ENCODE peak calls at places on chromosomes 12 and 14, in four cellular contexts. M, H, X and Z are unnamed samples.
A peak's percentile ranks its signal among the peaks of the same experiment; 100 is the strongest.

GRCh38 chr12:88501976-88502938 is 78.0 kb downstream of the KITLG start:
- DNase-seq in M (no peak), H (peak; percentile 42), X (no peak), Z (peak; percentile 20)

GRCh38 chr14:74720526-74720925 is 7.6 kb downstream of the FCF1 start:
- DNase-seq in M (no peak), H (peak; percentile 46), X (no peak), Z (no peak)

GRCh38 chr14:75493580-75494130 is 28.6 kb upstream of the BATF start:
- DNase-seq in H (no peak), X (no peak), M (no peak), Z (no peak)

GRCh38 chr14:47150267-47150666 is 498.7 kb upstream of the RPL10L start:
- DNase-seq in H (no peak), M (no peak), X (no peak), Z (no peak)

GRCh38 chr12:47820631-47821345 is 1.1 kb upstream of the HDAC7 start:
- DNase-seq in M (no peak), X (no peak), H (peak; percentile 97), Z (peak; percentile 94)

GRCh38 chr12:85807681-85808228 is 28.5 kb downstream of the RASSF9 start:
- DNase-seq in H (no peak), M (no peak), X (no peak), Z (no peak)

GRCh38 chr12:49673446-49674317 is 33.5 kb downstream of the FMNL3 start:
- DNase-seq in M (no peak), H (peak; percentile 84), X (no peak), Z (no peak)

GRCh38 chr14:24605435-24606190 is 3.9 kb downstream of the GZMH start:
- DNase-seq in M (peak; percentile 71), X (peak; percentile 52), H (peak; percentile 28), Z (peak; percentile 38)

GRCh38 chr12:122080149-122081107 is 1.9 kb downstream of the MLXIP start:
- DNase-seq in X (no peak), H (peak; percentile 91), M (no peak), Z (peak; percentile 92)

GRCh38 chr12:104219361-104219892 is 3.8 kb downstream of the TXNRD1 start:
- DNase-seq in X (no peak), M (no peak), H (peak; percentile 97), Z (peak; percentile 82)

GRCh38 chr14:100288382-100289185 is 17.7 kb downstream of the SLC25A29 start:
- DNase-seq in M (no peak), X (no peak), H (no peak), Z (no peak)

GRCh38 chr14:104594310-104595046 is 10.1 kb downstream of the TMEM179 start:
- DNase-seq in H (no peak), X (no peak), M (no peak), Z (no peak)

GRCh38 chr12:97575792-97576191 is 113.2 kb downstream of the RMST start:
- DNase-seq in H (no peak), X (no peak), M (no peak), Z (no peak)

GRCh38 chr12:6212086-6212485 is 11.9 kb downstream of the CD9 start:
- DNase-seq in M (no peak), H (no peak), X (no peak), Z (no peak)

GRCh38 chr12:104976703-104977102 is 9.4 kb upstream of the NOPCHAP1 start:
- DNase-seq in M (no peak), X (no peak), H (no peak), Z (no peak)

GRCh38 chr12:58523360-58523759 is 396.9 kb downstream of the LRIG3 start:
- DNase-seq in X (no peak), M (no peak), H (no peak), Z (no peak)

GRCh38 chr12:94127239-94128131 is 20.9 kb upstream of the PLXNC1 start:
- DNase-seq in M (no peak), H (no peak), X (no peak), Z (no peak)

GRCh38 chr12:17214910-17215309 is 608.9 kb upstream of the LMO3 start:
- DNase-seq in X (no peak), H (no peak), M (no peak), Z (no peak)

GRCh38 chr14:77509366-77509765 is 10.8 kb upstream of the ISM2 start:
- DNase-seq in M (no peak), H (no peak), X (no peak), Z (no peak)

GRCh38 chr14:101121399-101122113 is 218.0 kb upstream of the RTL1 start:
- DNase-seq in M (no peak), X (no peak), H (no peak), Z (no peak)

GRCh38 chr12:54024127-54024526 is 4.1 kb upstream of the HOXC6 start:
- DNase-seq in X (no peak), M (no peak), H (no peak), Z (no peak)

GRCh38 chr14:81172353-81172752 is 48.4 kb downstream of the GTF2A1 start:
- DNase-seq in M (no peak), H (peak; percentile 13), X (no peak), Z (no peak)

GRCh38 chr14:96583605-96584041 is 81.4 kb downstream of the PAPOLA start:
- DNase-seq in M (no peak), X (no peak), H (no peak), Z (no peak)

GRCh38 chr12:106980944-106981343 is 6.0 kb downstream of the MTERF2 start:
- DNase-seq in M (no peak), X (no peak), H (no peak), Z (no peak)

GRCh38 chr14:104220225-104221070 is 82.1 kb downstream of the KIF26A start:
- DNase-seq in M (no peak), H (no peak), X (no peak), Z (no peak)

GRCh38 chr12:81502912-81503695 is 256.0 kb downstream of the PPFIA2 start:
- DNase-seq in X (no peak), M (no peak), H (peak; percentile 66), Z (peak; percentile 29)

GRCh38 chr12:47901285-47902093 is 3.3 kb downstream of the VDR start:
- DNase-seq in M (no peak), H (no peak), X (no peak), Z (no peak)

GRCh38 chr12:124426594-124427550 is 132.0 kb downstream of the RFLNA start:
- DNase-seq in M (no peak), X (no peak), H (no peak), Z (no peak)